ENCODE peak calls at places on chromosomes 12 and 14, in six cellular contexts. X, G, K, D, R and Z are unnamed samples.

GRCh38 chr12:50985322-50985721 is 33.0 kb downstream of the HIGD1C start:
- DNase-seq in X (peak), R (no peak), G (no peak), K (no peak), D (no peak), Z (peak)

GRCh38 chr12:6372403-6373003 is 2.9 kb downstream of the SCNN1A start:
- DNase-seq in K (no peak), X (peak), D (peak), R (no peak), G (no peak), Z (no peak)

GRCh38 chr14:64089920-64090319 is 204.3 kb downstream of the ESR2 start:
- DNase-seq in K (no peak), G (no peak), X (no peak), R (no peak), D (no peak), Z (no peak)

GRCh38 chr12:131817241-131817640 is 11.0 kb upstream of the MMP17 start:
- DNase-seq in R (no peak), K (no peak), G (no peak), D (no peak), X (no peak), Z (no peak)

GRCh38 chr12:86914716-86915115 is 658.5 kb upstream of the MGAT4C start:
- DNase-seq in D (peak), G (no peak), K (peak), R (peak), X (no peak), Z (peak)

GRCh38 chr12:54356951-54357356 is 7.3 kb downstream of the GPR84 start:
- DNase-seq in K (peak), X (no peak), G (no peak), R (no peak), D (no peak), Z (no peak)

GRCh38 chr14:60565211-60565610 is 56.3 kb downstream of the SIX6 start:
- DNase-seq in G (no peak), D (peak), R (no peak), X (peak), K (peak), Z (peak)

GRCh38 chr14:81172881-81173280 is 47.9 kb downstream of the GTF2A1 start:
- DNase-seq in G (no peak), R (no peak), X (no peak), D (no peak), K (no peak), Z (no peak)

GRCh38 chr12:728781-729180 is 23.6 kb upstream of the WNK1 start:
- DNase-seq in G (no peak), K (no peak), R (no peak), D (no peak), X (no peak), Z (no peak)

GRCh38 chr14:67680121-67680602 is 5.7 kb upstream of the VTI1B start:
- DNase-seq in R (no peak), K (no peak), D (no peak), G (no peak), X (peak), Z (peak)

GRCh38 chr12:25767613-25768012 is 190.9 kb upstream of the RASSF8 start:
- DNase-seq in D (no peak), G (no peak), K (no peak), X (no peak), R (no peak), Z (no peak)

GRCh38 chr12:116662612-116663144 is 75.2 kb downstream of the SPRING1 start:
- DNase-seq in X (no peak), K (peak), R (peak), G (no peak), D (no peak), Z (no peak)

GRCh38 chr12:67025543-67026114 is 243.5 kb upstream of the CAND1 start:
- DNase-seq in K (peak), D (no peak), G (no peak), R (peak), X (peak), Z (no peak)

GRCh38 chr14:52235434-52235833 is 32.1 kb upstream of the PTGDR start:
- DNase-seq in D (no peak), K (no peak), R (no peak), G (no peak), X (no peak), Z (no peak)

GRCh38 chr14:91354221-91354916 is 63.3 kb downstream of the CCDC88C start:
- DNase-seq in R (no peak), G (no peak), X (no peak), D (peak), K (no peak), Z (no peak)

GRCh38 chr14:46344327-46344937 is 307.1 kb downstream of the RPL10L start:
- DNase-seq in R (peak), D (peak), X (peak), G (no peak), K (peak), Z (no peak)

GRCh38 chr12:127363392-127363791 is 903.6 kb upstream of the TMEM132C start:
- DNase-seq in D (no peak), G (no peak), X (peak), R (no peak), K (peak), Z (no peak)

GRCh38 chr12:29415111-29415510 is 34.1 kb upstream of the ERGIC2 start:
- DNase-seq in K (no peak), R (no peak), X (no peak), G (no peak), D (peak), Z (no peak)

GRCh38 chr14:68703093-68703492 is 89.8 kb downstream of the ZFP36L1 start:
- DNase-seq in R (no peak), K (no peak), X (peak), D (no peak), G (no peak), Z (no peak)

GRCh38 chr12:6684609-6685008 is 4.6 kb downstream of the ZNF384 start:
- DNase-seq in R (no peak), D (no peak), G (no peak), X (peak), K (peak), Z (no peak)

GRCh38 chr12:49932746-49933145 is 17.8 kb upstream of the AQP2 start:
- DNase-seq in K (no peak), G (no peak), R (no peak), X (no peak), D (no peak), Z (no peak)

GRCh38 chr12:94150483-94151225 is 2.3 kb downstream of the PLXNC1 start:
- DNase-seq in R (peak), K (peak), G (no peak), X (no peak), D (no peak), Z (no peak)

GRCh38 chr14:30974628-30975027 is 50.8 kb upstream of the AP4S1 start:
- DNase-seq in R (no peak), G (no peak), X (no peak), D (no peak), K (no peak), Z (no peak)

GRCh38 chr14:90514015-90514398 is 117.2 kb downstream of the CALM1 start:
- DNase-seq in D (no peak), X (no peak), R (peak), K (peak), G (no peak), Z (no peak)

GRCh38 chr12:127083028-127083949 is 1183.7 kb upstream of the TMEM132C start:
- DNase-seq in G (peak), K (peak), X (peak), D (peak), R (peak), Z (peak)

GRCh38 chr14:25463475-25463874 is 413.5 kb upstream of the STXBP6 start:
- DNase-seq in K (no peak), R (no peak), X (no peak), D (no peak), G (peak), Z (no peak)

GRCh38 chr12:6118891-6119568 is 5.4 kb downstream of the VWF start:
- DNase-seq in D (no peak), K (no peak), R (no peak), G (no peak), X (no peak), Z (no peak)

GRCh38 chr12:123938679-123939480 is 33.8 kb downstream of the CCDC92 start:
- DNase-seq in X (no peak), R (no peak), G (no peak), K (no peak), D (no peak), Z (no peak)